ENCODE peak calls at places on chromosomes 4 and X, in five cellular contexts. C is SHP77 treated with DMSO at 0.1 percent for 48 hours, K is amniotic epithelial cell, F is substantia nigra, P is T-helper 2 cell. M is an unnamed sample.

GRCh38 chr4:23969635-23970034 is 79.8 kb upstream of the PPARGC1A start:
- DNase-seq in C (no peak), K (no peak), F (no peak), P (no peak), M (no peak)

GRCh38 chr4:67087897-67088296 is 457.4 kb downstream of the CENPC start:
- DNase-seq in C (no peak), K (peak), F (no peak), P (no peak), M (no peak)

GRCh38 chrX:12981880-12982279 is 7.0 kb downstream of the TMSB4X start:
- DNase-seq in C (no peak), K (no peak), F (no peak), P (no peak), M (no peak)

GRCh38 chrX:145068450-145068849 is 178.9 kb upstream of the SPANXN1 start:
- DNase-seq in C (no peak), K (no peak), F (no peak), P (no peak), M (no peak)

GRCh38 chr4:47686294-47686872 is 151.5 kb downstream of the CORIN start:
- DNase-seq in C (no peak), K (peak), F (no peak), P (peak), M (no peak)

GRCh38 chrX:107600366-107600765 is 27.9 kb upstream of the PRPS1 start:
- DNase-seq in C (no peak), K (no peak), F (no peak), P (no peak), M (no peak)

GRCh38 chr4:122045533-122045932 is 93.7 kb upstream of the TRPC3 start:
- DNase-seq in C (peak), K (peak), F (no peak), P (no peak), M (no peak)

GRCh38 chr4:177408023-177408422 is 34.2 kb downstream of the AGA start:
- DNase-seq in C (no peak), K (no peak), F (no peak), P (no peak), M (no peak)

GRCh38 chr4:107893171-107894137 is 37.9 kb upstream of the CYP2U1 start:
- DNase-seq in C (no peak), K (peak), F (no peak), P (no peak), M (no peak)

GRCh38 chr4:88533088-88533790 is 9.7 kb upstream of the PYURF start:
- DNase-seq in C (no peak), K (peak), F (no peak), P (no peak), M (no peak)

GRCh38 chr4:5780831-5781480 is 70.0 kb downstream of the EVC start:
- DNase-seq in C (no peak), K (peak), F (no peak), P (no peak), M (no peak)

GRCh38 chr4:20288846-20289512 is 37.3 kb downstream of the SLIT2 start:
- DNase-seq in C (no peak), K (no peak), F (no peak), P (no peak), M (no peak)